ENCODE peak calls at places on chromosomes 5 and 9, in four cellular contexts. R, E, C and T are unnamed samples.

GRCh38 chr5:127599321-127599720 is 49.6 kb upstream of the CTXN3 start:
- DNase-seq in R (no peak), E (no peak), C (no peak), T (no peak)

GRCh38 chr5:173953528-173954090 is 35.4 kb upstream of the C5orf47 start:
- DNase-seq in R (no peak), E (no peak), C (peak; percentile 27), T (peak; percentile 43)

GRCh38 chr5:151196556-151197290 is 27.2 kb downstream of the CCDC69 start:
- DNase-seq in R (no peak), E (no peak), C (no peak), T (no peak)

GRCh38 chr5:57298295-57298984 is 124.6 kb downstream of the GPBP1 start:
- DNase-seq in R (peak; percentile 95), E (peak; percentile 60), C (peak; percentile 88), T (peak; percentile 73)

GRCh38 chr9:107674252-107674936 is 184.8 kb upstream of the KLF4 start:
- DNase-seq in R (no peak), E (no peak), C (no peak), T (no peak)

GRCh38 chr5:116675628-116675910 is 100.9 kb upstream of the SEMA6A start:
- DNase-seq in R (no peak), E (no peak), C (no peak), T (no peak)

GRCh38 chr9:35341585-35341984 is 148.3 kb upstream of the RUSC2 start:
- DNase-seq in R (peak; percentile 27), E (peak; percentile 59), C (peak; percentile 28), T (peak; percentile 37)

GRCh38 chr5:105899726-105900125 is 1771.0 kb downstream of the EFNA5 start:
- DNase-seq in R (no peak), E (no peak), C (no peak), T (no peak)

GRCh38 chr5:43019615-43020293 is 20.4 kb downstream of the ANXA2R start:
- DNase-seq in R (peak; percentile 85), E (peak; percentile 81), C (peak; percentile 85), T (no peak)

GRCh38 chr5:76474377-76474776 is 71.3 kb downstream of the IQGAP2 start:
- DNase-seq in R (no peak), E (no peak), C (no peak), T (no peak)

GRCh38 chr5:168734119-168734518 is 155.0 kb upstream of the PANK3 start:
- DNase-seq in R (no peak), E (no peak), C (no peak), T (no peak)

GRCh38 chr9:91178281-91179236 is 183.2 kb downstream of the AUH start:
- DNase-seq in R (no peak), E (no peak), C (no peak), T (no peak)

GRCh38 chr5:10421841-10422691 is 19.6 kb upstream of the ROPN1L start:
- DNase-seq in R (no peak), E (no peak), C (no peak), T (no peak)

GRCh38 chr5:160311491-160312138 is 749 bp downstream of the CCNJL start:
- DNase-seq in R (peak; percentile 38), E (peak; percentile 75), C (no peak), T (no peak)

GRCh38 chr9:133320421-133320881 is 15.5 kb downstream of the SURF6 start:
- DNase-seq in R (no peak), E (no peak), C (no peak), T (no peak)

GRCh38 chr5:120872292-120872691 is 408.2 kb downstream of the PRR16 start:
- DNase-seq in R (no peak), E (no peak), C (no peak), T (no peak)

GRCh38 chr9:136803551-136804508 is 3.9 kb upstream of the RABL6 start:
- DNase-seq in R (no peak), E (no peak), C (no peak), T (no peak)

GRCh38 chr9:90344013-90344412 is 298.6 kb downstream of the DIRAS2 start:
- DNase-seq in R (no peak), E (no peak), C (peak; percentile 25), T (no peak)

GRCh38 chr5:89313804-89314588 is 431.0 kb upstream of the MEF2C start:
- DNase-seq in R (peak; percentile 11), E (no peak), C (peak; percentile 93), T (peak; percentile 69)

GRCh38 chr5:177404641-177405134 is 4.2 kb upstream of the PFN3 start:
- DNase-seq in R (no peak), E (no peak), C (no peak), T (no peak)

GRCh38 chr5:176491056-176491646 is 43.0 kb downstream of the FAF2 start:
- DNase-seq in R (no peak), E (no peak), C (no peak), T (peak; percentile 41)

GRCh38 chr9:128098017-128098935 is 29.3 kb downstream of the PTGES2 start:
- DNase-seq in R (peak; percentile 97), E (peak; percentile 97), C (peak; percentile 96), T (peak; percentile 93)

GRCh38 chr9:105333811-105334210 is 89.4 kb downstream of the SLC44A1 start:
- DNase-seq in R (no peak), E (no peak), C (no peak), T (no peak)

GRCh38 chr9:76045217-76045616 is 154.7 kb downstream of the PCSK5 start:
- DNase-seq in R (no peak), E (no peak), C (no peak), T (no peak)

GRCh38 chr5:94807985-94808384 is 189.5 kb downstream of the SLF1 start:
- DNase-seq in R (no peak), E (no peak), C (no peak), T (no peak)

GRCh38 chr5:132497488-132497997 is 7.0 kb upstream of the IRF1 start:
- DNase-seq in R (peak; percentile 81), E (peak; percentile 70), C (peak; percentile 89), T (peak; percentile 86)

GRCh38 chr5:856531-857425 is 6.0 kb upstream of the ZDHHC11 start:
- DNase-seq in R (no peak), E (peak; percentile 26), C (no peak), T (no peak)

GRCh38 chr5:860506-861150 is 9.8 kb upstream of the ZDHHC11 start:
- DNase-seq in R (no peak), E (no peak), C (no peak), T (no peak)

GRCh38 chr5:859798-860296 is 9.1 kb upstream of the ZDHHC11 start:
- DNase-seq in R (no peak), E (no peak), C (no peak), T (no peak)

GRCh38 chr5:859391-859790 is 8.6 kb upstream of the ZDHHC11 start:
- DNase-seq in R (no peak), E (peak; percentile 24), C (no peak), T (no peak)

GRCh38 chr5:858726-859125 is 7.9 kb upstream of the ZDHHC11 start:
- DNase-seq in R (no peak), E (no peak), C (no peak), T (no peak)
- H3K27me3 ChIP-seq in R (no peaks in the 10 kb centered on the region), E (no peaks in the 10 kb centered on the region), C (no peaks in the 10 kb centered on the region), T (no peaks in the 10 kb centered on the region)

DNA sequence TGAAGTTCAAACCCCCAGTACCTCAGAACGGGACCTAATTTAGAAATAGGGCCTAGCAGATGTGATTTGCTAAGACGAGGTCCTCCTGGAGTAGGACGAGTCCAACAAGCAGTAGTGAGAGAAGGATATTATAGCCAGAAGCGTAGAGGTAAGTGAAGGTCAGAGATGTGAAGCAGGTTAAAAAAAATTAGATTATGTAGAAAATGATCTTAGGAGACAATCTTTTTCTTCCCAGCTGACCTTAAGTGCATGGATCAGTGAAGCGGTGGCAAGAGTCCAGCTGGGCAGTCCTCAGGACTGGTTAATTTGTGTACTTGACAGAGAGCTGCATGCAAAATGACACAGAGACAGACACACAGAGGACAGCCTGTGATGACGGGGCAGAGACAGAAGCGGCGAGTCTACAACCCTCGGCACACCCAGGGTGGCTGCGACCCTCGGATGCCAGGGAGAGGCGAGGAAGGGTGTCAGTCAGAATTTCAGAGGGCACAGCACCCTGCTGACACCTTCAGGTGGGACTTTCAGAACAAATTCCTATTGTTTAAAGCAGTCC is 131.4 kb upstream of the IRX4 start:
- DNase-seq in R (no peak), E (no peak), C (no peak), T (no peak)
- H3K27me3 ChIP-seq in R (peaks cover 4% of the 10 kb centered on the region), E (peaks cover 5% of the 10 kb centered on the region), C (no peaks in the 10 kb centered on the region), T (no peaks in the 10 kb centered on the region)

DNA sequence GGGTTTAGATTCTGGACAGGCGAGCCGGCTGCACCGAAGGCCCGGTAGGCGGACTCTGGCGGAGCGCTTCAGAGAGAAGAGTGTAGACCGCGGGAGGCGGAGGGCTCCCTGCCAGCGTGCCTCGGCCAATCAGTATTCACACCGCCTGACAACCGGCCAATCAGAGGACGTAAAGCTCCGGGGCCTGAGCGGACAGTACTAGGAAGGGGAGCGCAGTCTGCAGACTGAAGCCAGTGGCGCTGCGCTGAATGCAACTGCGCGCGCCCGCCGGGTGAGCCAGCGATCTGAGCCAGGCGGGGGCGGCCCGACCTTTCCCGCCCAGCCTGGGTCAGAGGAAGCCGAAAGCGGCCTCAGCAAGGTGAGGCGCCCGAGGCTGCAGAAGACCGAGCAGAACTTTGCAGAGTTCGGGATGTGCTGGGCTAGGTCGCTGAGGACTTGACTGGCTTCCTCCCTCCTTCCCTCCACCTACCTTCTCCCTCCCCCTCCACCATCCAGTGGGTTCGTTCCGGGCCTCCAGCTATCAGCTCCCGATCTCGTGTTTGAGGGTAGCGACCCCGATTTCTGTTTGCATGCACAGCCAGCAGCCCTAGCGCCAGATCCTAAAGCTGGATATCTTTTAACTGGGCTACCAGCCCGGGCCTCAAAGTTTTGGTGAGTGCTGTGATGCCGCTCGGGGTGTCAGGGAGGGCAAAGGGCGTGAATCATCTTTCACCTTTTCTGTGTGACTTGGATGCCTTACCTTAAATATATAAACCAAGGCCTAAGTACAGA is at the start of gene DMRT2:
- DNase-seq in R (no peak), E (peak; percentile 90), C (peak; percentile 12), T (no peak)
- H3K27me3 ChIP-seq in R (no peaks in the 10 kb centered on the region), E (peaks cover 100% of the 10 kb centered on the region), C (peaks cover 84% of the 10 kb centered on the region), T (peaks cover 82% of the 10 kb centered on the region)

GRCh38 chr9:967436-967835 is 9.0 kb upstream of the DMRT3 start:
- DNase-seq in R (no peak), E (no peak), C (no peak), T (no peak)
- H3K27me3 ChIP-seq in R (peaks cover 100% of the 10 kb centered on the region), E (peaks cover 96% of the 10 kb centered on the region), C (peaks cover 61% of the 10 kb centered on the region), T (peaks cover 55% of the 10 kb centered on the region)

DNA sequence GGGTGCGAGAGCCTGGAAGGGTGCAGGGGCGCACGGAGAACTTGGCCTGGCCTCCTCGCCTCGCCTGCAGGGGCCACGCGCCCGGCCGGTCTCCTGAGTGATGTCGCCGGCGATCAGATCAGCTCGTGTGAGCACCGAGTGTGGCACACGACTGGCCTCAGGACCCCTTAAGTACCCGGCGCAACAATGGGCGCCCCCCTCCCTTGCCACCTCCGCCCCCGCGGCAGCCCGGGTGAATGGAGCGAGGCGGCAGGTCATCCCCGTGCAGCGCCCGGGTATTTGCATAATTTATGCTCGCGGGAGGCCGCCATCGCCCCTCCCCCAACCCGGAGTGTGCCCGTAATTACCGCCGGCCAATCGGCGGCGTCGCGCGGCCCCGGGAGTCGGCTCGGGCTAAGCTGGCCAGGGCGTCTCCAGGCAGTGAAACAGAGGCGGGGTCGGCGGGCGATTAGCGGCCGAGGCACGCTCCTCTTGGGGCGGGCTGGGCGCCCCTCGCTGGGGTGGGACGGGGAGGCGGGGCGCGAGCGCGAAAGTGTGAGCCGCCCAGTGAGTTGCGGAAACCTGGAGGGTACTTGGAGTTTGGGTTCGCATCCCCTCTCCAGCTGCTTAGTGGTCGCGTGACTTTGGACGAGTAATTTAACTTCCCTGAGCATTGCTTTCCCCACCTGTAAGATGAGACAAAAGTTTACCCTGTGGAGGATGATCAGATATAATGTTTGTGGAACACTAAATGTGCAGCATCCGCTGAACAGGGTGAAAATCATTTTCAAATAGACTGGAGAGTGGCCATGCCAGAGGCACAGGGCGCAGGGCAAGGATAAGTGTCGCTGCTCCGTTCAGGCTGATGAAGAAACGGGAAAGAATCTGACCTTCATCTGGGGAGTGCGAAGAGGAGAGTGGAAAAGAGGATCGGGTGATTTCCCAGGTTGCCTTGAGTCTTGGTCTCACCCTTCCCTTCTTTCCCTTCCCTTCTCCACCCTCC is at the start of gene NEUROG1:
- DNase-seq in R (peak; percentile 26), E (no peak), C (no peak), T (no peak)
- H3K27me3 ChIP-seq in R (peaks cover 100% of the 10 kb centered on the region), E (peaks cover 97% of the 10 kb centered on the region), C (peaks cover 82% of the 10 kb centered on the region), T (peaks cover 85% of the 10 kb centered on the region)